ENCODE peak calls at places on chromosome 14, in four cellular contexts. I is T-helper 1 cell; W is activated T-cell treated with anti-CD3 and anti-CD28 coated beads, Interleukin-2, amount 50 U/mL, for 72 hours; F is fibroblast of the conjunctiva. C is an unnamed sample.

GRCh38 chr14:22448905-22449611 is 140.0 kb downstream of the DAD1 start:
- DNase-seq in I (no peak), W (no peak), F (no peak), C (no peak)

GRCh38 chr14:101442451-101442850 is 118.8 kb upstream of the DIO3 start:
- DNase-seq in I (peak; percentile 46), F (no peak), W (peak; percentile 70), C (no peak)

GRCh38 chr14:105107351-105107750 is 42.1 kb upstream of the GPR132 start:
- DNase-seq in I (no peak), W (no peak), F (no peak), C (no peak)

GRCh38 chr14:23071244-23071974 is 14.1 kb upstream of the CDH24 start:
- DNase-seq in F (peak; percentile 93), W (peak; percentile 84), I (peak; percentile 69), C (peak; percentile 88)

GRCh38 chr14:103736546-103737431 is 21.2 kb downstream of the ZFYVE21 start:
- DNase-seq in F (no peak), I (no peak), W (no peak), C (no peak)

GRCh38 chr14:97523936-97524335 is 726.8 kb downstream of the VRK1 start:
- DNase-seq in W (no peak), F (no peak), I (no peak), C (no peak)

GRCh38 chr14:50941151-50941550 is 3.1 kb downstream of the PYGL start:
- DNase-seq in F (no peak), W (no peak), I (no peak), C (no peak)

GRCh38 chr14:23729720-23730387 is 93.7 kb downstream of the DHRS2 start:
- DNase-seq in I (no peak), F (no peak), W (no peak), C (no peak)

GRCh38 chr14:67665886-67666285 is 8.5 kb downstream of the VTI1B start:
- DNase-seq in W (no peak), F (no peak), I (no peak), C (no peak)

GRCh38 chr14:104729835-104730181 is 5.8 kb downstream of the ADSS1 start:
- DNase-seq in F (no peak), W (no peak), I (no peak), C (no peak)

GRCh38 chr14:94461526-94462218 is 9.1 kb upstream of the SERPINA11 start:
- DNase-seq in F (no peak), I (no peak), W (no peak), C (no peak)

GRCh38 chr14:101889898-101890297 is 74.5 kb upstream of the DYNC1H1 start:
- DNase-seq in F (no peak), W (no peak), I (no peak), C (no peak)

GRCh38 chr14:69606258-69606657 is 5.1 kb upstream of the SUSD6 start:
- DNase-seq in F (no peak), W (no peak), I (no peak), C (no peak)

GRCh38 chr14:34403646-34404045 is 58.4 kb downstream of the SPTSSA start:
- DNase-seq in W (no peak), F (no peak), I (no peak), C (no peak)

GRCh38 chr14:33369972-33370371 is 431.3 kb downstream of the NPAS3 start:
- DNase-seq in F (no peak), W (no peak), I (no peak), C (peak; percentile 9)

GRCh38 chr14:56341766-56342418 is 223.7 kb downstream of the PELI2 start:
- DNase-seq in W (no peak), F (no peak), I (no peak), C (no peak)

GRCh38 chr14:94124582-94125377 is 4.6 kb downstream of the IFI27L2 start:
- DNase-seq in W (no peak), I (no peak), F (no peak), C (no peak)

GRCh38 chr14:72049462-72049861 is 117.2 kb downstream of the RGS6 start:
- DNase-seq in W (peak; percentile 72), I (no peak), F (no peak), C (peak; percentile 22)

GRCh38 chr14:32078794-32079663 is 1.9 kb downstream of the ARHGAP5 start:
- DNase-seq in W (peak; percentile 38), I (no peak), F (no peak), C (no peak)

GRCh38 chr14:62179367-62180018 is 417.3 kb downstream of the SNAPC1 start:
- DNase-seq in F (peak; percentile 83), I (no peak), W (peak; percentile 33), C (peak; percentile 26)

GRCh38 chr14:100388137-100389050 is 65.3 kb downstream of the SLC25A47 start:
- DNase-seq in F (no peak), I (no peak), W (no peak), C (no peak)

GRCh38 chr14:41993687-41994086 is 387.0 kb downstream of the LRFN5 start:
- DNase-seq in W (no peak), I (no peak), F (no peak), C (no peak)

GRCh38 chr14:78863143-78863542 is 693.0 kb downstream of the NRXN3 start:
- DNase-seq in F (no peak), I (no peak), W (peak; percentile 8), C (peak; percentile 13)

GRCh38 chr14:72454388-72454787 is 439.5 kb downstream of the DPF3 start:
- DNase-seq in F (no peak), W (no peak), I (no peak), C (no peak)

GRCh38 chr14:101844219-101844618 is 82.7 kb downstream of the PPP2R5C start:
- DNase-seq in I (no peak), W (no peak), F (no peak), C (no peak)

GRCh38 chr14:44657153-44657552 is 150.1 kb upstream of the FSCB start:
- DNase-seq in F (no peak), W (no peak), I (no peak), C (no peak)

GRCh38 chr14:79598339-79598738 is 613.0 kb downstream of the DIO2 start:
- DNase-seq in W (no peak), I (no peak), F (no peak), C (no peak)

GRCh38 chr14:73802431-73803188 is 49.0 kb upstream of the PTGR2 start:
- DNase-seq in I (no peak), F (no peak), W (no peak), C (no peak)

GRCh38 chr14:63223596-63223995 is 19.4 kb downstream of the RHOJ start:
- DNase-seq in I (no peak), W (no peak), F (no peak), C (no peak)

GRCh38 chr14:104894331-104895206 is 29.5 kb downstream of the CEP170B start:
- DNase-seq in I (no peak), F (no peak), W (no peak), C (no peak)

GRCh38 chr14:34633697-34634096 is 3.7 kb upstream of the SNX6 start:
- DNase-seq in W (no peak), I (no peak), F (no peak), C (no peak)

C was measured in GM13976.